ENCODE peak calls at places on chromosomes 16 and 17, in five cellular contexts. C, F, N, V and J are unnamed samples. For H3K27me3, the result is how much of the 10 kb centered on the place peaks cover.

GRCh38 chr17:50550661-50551432 is 3.9 kb downstream of the SPATA20 start:
- DNase-seq in C (peak), F (peak), N (peak), V (no peak), J (peak)

GRCh38 chr17:54009502-54009901 is 186.8 kb downstream of the KIF2B start:
- DNase-seq in C (no peak), F (no peak), N (no peak), V (no peak), J (no peak)

GRCh38 chr17:80746262-80746935 is 201.8 kb downstream of the RPTOR start:
- DNase-seq in C (no peak), F (no peak), N (no peak), V (no peak), J (no peak)

GRCh38 chr17:36993227-36993626 is 44.5 kb downstream of the AATF start:
- DNase-seq in C (no peak), F (no peak), N (no peak), V (no peak), J (no peak)

GRCh38 chr16:16083421-16084156 is 134.2 kb downstream of the ABCC1 start:
- DNase-seq in C (no peak), F (peak), N (no peak), V (no peak), J (peak)

GRCh38 chr16:1610071-1610840 is 1.6 kb downstream of the IFT140 start:
- DNase-seq in C (peak), F (peak), N (peak), V (peak), J (peak)

GRCh38 chr16:55323637-55324490 is at the start of gene IRX6:
- DNase-seq in C (peak), F (no peak), N (peak), V (no peak), J (peak)

GRCh38 chr17:66135896-66136295 is 56.0 kb downstream of the CEP112 start:
- DNase-seq in C (no peak), F (peak), N (no peak), V (no peak), J (no peak)

GRCh38 chr17:57038486-57038885 is 46.6 kb upstream of the AKAP1 start:
- DNase-seq in C (no peak), F (no peak), N (no peak), V (no peak), J (no peak)

GRCh38 chr17:49821916-49822315 is 26.0 kb downstream of the TAC4 start:
- DNase-seq in C (no peak), F (no peak), N (no peak), V (no peak), J (no peak)

GRCh38 chr16:17078950-17079631 is 391.7 kb downstream of the XYLT1 start:
- DNase-seq in C (no peak), F (no peak), N (no peak), V (no peak), J (no peak)

GRCh38 chr16:14509055-14509454 is 121.0 kb downstream of the PARN start:
- DNase-seq in C (no peak), F (peak), N (no peak), V (no peak), J (peak)

GRCh38 chr17:57158296-57158695 is 73.2 kb downstream of the AKAP1 start:
- DNase-seq in C (no peak), F (no peak), N (no peak), V (no peak), J (peak)

GRCh38 chr17:35052240-35052608 is 11.3 kb downstream of the RFFL start:
- DNase-seq in C (no peak), F (peak), N (no peak), V (peak), J (no peak)

GRCh38 chr16:88588148-88588547 is 17.9 kb downstream of the ZC3H18 start:
- DNase-seq in C (no peak), F (no peak), N (no peak), V (no peak), J (no peak)

GRCh38 chr16:88585269-88585668 is 15.1 kb downstream of the ZC3H18 start:
- DNase-seq in C (no peak), F (no peak), N (no peak), V (no peak), J (no peak)

GRCh38 chr16:88582912-88583575 is 12.8 kb downstream of the ZC3H18 start:
- DNase-seq in C (no peak), F (no peak), N (no peak), V (no peak), J (no peak)

GRCh38 chr16:88581033-88581432 is 10.8 kb downstream of the ZC3H18 start:
- DNase-seq in C (no peak), F (no peak), N (no peak), V (no peak), J (no peak)

DNA sequence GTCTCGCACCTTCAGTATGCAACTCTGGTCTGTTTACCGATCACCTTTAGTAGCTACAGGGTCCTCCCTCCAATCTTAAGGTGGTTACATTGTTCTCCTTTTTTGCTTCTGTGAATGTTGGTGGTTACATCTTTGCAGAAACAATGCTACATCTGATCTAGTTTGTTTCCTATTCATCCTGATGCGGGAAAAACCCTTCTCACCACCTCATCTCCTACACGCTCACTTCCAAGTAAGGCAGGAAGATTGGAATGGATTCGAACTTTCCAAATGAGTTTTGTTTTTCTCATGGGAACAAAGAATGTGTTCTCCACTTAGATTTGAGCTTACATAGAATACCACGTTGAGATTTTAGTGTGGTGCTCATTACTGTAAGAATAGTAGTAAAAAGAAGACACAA is 14.5 kb downstream of the ZC3H18 start:
- DNase-seq in C (no peak), F (no peak), N (no peak), V (no peak), J (no peak)
- H3K27me3 ChIP-seq in C (under half), F (under half), N (under half), V (under half), J (under half)

GRCh38 chr17:48549909-48550308 is 5.0 kb upstream of the HOXB2 start:
- DNase-seq in C (no peak), F (peak), N (no peak), V (no peak), J (no peak)

GRCh38 chr17:48551206-48551597 is 6.3 kb upstream of the HOXB2 start:
- DNase-seq in C (no peak), F (peak), N (no peak), V (no peak), J (no peak)

GRCh38 chr17:48548687-48549621 is 4.0 kb upstream of the HOXB2 start:
- DNase-seq in C (no peak), F (peak), N (no peak), V (no peak), J (no peak)

GRCh38 chr17:48551601-48552452 is 6.9 kb upstream of the HOXB2 start:
- DNase-seq in C (no peak), F (peak), N (no peak), V (no peak), J (no peak)

GRCh38 chr17:48550313-48551205 is 5.7 kb upstream of the HOXB2 start:
- DNase-seq in C (no peak), F (peak), N (no peak), V (no peak), J (no peak)
- H3K4me3 ChIP-seq in C (peak), F (peak), N (no peak), V (no peak), J (no peak)

GRCh38 chr17:48506246-48506645 is 24.6 kb downstream of the HOXB1 start:
- DNase-seq in C (no peak), F (no peak), N (no peak), V (no peak), J (no peak)
- H3K27me3 ChIP-seq in C (under half), F (under half), N (under half), V (under half), J (under half)

DNA sequence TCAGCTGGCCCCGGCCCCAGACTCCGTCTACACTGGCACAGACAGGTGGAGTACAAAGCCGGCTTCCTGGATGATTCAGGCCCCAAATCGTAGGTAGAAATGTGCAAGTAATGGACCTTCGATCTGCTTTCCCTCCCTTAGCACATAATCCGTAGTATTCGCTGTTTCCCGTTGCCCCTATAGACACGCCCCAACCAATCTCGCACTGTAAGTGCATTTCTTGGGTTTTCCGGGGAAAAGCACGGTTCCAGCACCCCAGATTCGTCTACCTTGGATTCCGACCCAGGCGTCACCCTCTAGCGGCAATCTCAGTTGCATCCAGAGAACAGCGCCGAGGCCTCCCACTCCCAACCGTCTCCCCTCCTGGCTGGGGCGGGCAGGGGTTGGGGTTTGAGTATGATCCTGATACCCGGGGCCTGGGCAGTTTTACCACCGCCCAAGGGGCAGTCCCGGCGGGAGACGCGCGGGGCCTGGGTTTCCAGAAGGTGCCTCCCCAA is 12.1 kb upstream of the FOXF1 start:
- DNase-seq in C (no peak), F (peak), N (no peak), V (no peak), J (no peak)
- H3K4me3 ChIP-seq in C (peak), F (peak), N (no peak), V (no peak), J (peak)

DNA sequence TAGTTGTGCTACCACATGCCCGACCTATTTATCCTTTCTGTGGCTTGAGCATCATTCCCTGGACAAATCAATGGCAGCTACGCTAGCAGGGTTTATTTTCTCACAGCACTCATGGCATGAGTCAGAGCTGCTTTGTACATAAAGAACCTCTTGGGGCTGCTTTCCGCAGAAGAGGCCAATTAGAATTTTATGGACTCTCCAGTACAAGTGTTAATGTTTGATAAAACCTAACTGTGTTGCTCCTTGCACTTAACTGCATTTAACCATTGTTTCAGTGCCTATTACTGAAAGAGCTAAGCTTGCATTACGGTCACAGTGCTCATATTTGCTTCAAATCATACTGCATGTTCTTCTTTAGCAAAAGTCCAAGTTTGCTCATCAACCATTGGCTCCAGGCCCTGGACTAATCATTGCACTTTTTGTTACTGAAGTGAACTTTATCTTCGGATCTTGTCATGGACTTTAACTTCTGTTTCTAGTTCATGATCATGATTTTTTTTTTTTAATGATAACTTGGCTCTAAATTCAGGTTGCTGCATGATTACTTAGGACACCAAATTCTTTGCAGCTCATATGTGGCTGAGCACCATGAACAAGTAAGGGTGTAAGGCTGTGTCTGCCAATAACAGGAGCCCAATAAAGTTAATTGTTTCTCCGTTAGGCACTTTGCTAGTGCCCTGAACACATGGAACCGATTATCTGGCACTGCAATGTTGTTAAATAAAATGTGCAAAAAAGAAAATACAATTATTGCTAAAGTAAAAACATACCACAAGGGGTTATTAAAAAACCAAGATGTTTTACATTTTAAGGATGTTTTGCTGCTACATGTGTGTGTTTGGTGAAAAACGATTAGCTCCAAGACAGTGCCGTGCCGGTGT is 492.2 kb downstream of the KCNJ2 start:
- DNase-seq in C (no peak), F (peak), N (no peak), V (no peak), J (no peak)
- H3K27me3 ChIP-seq in C (under half), F (under half), N (under half), V (under half), J (under half)

DNA sequence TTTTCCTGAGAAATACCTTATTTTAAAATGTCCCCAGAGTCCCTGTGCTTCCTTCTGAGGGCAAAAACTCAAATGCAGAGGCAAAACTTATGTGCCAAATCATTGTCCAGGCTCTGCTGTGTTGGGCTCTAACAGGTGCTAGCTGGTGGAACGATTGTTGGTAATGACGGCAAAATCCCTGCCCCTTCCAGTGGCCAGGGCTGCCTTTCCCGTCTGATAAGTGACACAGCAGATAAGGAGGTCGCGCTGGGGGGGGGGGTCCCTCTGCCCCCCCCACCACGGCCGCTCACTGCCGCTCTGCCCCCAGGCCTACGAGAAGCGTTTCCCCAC is 29.1 kb downstream of the SEC14L5 start:
- DNase-seq in C (no peak), F (no peak), N (no peak), V (no peak), J (no peak)
- H3K4me3 ChIP-seq in C (no peak), F (no peak), N (peak), V (no peak), J (no peak)

GRCh38 chr17:74010903-74011302 is 192.6 kb upstream of the RPL38 start:
- DNase-seq in C (no peak), F (no peak), N (no peak), V (no peak), J (no peak)
- H3K27me3 ChIP-seq in C (under half), F (under half), N (under half), V (under half), J (under half)